ENCODE peak calls at places on chromosomes 5 and 9, in eight cellular contexts. K, P, R, N, V, I, Q and D are unnamed samples.

GRCh38 chr5:3615217-3615616 is 19.6 kb downstream of the IRX1 start:
- DNase-seq in K (no peak), P (no peak), R (no peak), N (no peak), V (no peak), I (no peak), Q (no peak), D (no peak)

GRCh38 chr9:115015018-115015635 is 84.7 kb upstream of the TNFSF8 start:
- DNase-seq in K (no peak), P (peak; percentile 54), R (no peak), N (peak; percentile 54), V (peak; percentile 64), I (peak; percentile 40), Q (peak; percentile 69), D (peak; percentile 26)

GRCh38 chr5:91166040-91166807 is 216.9 kb downstream of the ARRDC3 start:
- DNase-seq in K (no peak), P (no peak), R (no peak), N (peak; percentile 45), V (peak; percentile 75), I (no peak), Q (peak; percentile 81), D (peak; percentile 64)

GRCh38 chr9:135338546-135338945 is 141.0 kb upstream of the PPP1R26 start:
- DNase-seq in K (no peak), P (no peak), R (no peak), N (no peak), V (no peak), I (no peak), Q (no peak), D (no peak)

GRCh38 chr5:36090033-36090432 is 23.4 kb upstream of the UGT3A2 start:
- DNase-seq in K (no peak), P (no peak), R (no peak), N (peak; percentile 5), V (peak; percentile 17), I (peak; percentile 16), Q (peak; percentile 57), D (peak; percentile 49)

GRCh38 chr5:88743231-88743879 is 139.6 kb downstream of the MEF2C start:
- DNase-seq in K (no peak), P (no peak), R (no peak), N (no peak), V (peak; percentile 20), I (peak; percentile 39), Q (peak; percentile 8), D (peak; percentile 50)

GRCh38 chr9:34603610-34604231 is 8.2 kb downstream of the RPP25L start:
- DNase-seq in K (peak; percentile 86), P (peak; percentile 81), R (peak; percentile 74), N (peak; percentile 65), V (peak; percentile 63), I (peak; percentile 75), Q (peak; percentile 82), D (peak; percentile 77)

GRCh38 chr5:58456486-58456885 is 3.4 kb downstream of the PLK2 start:
- DNase-seq in K (no peak), P (no peak), R (no peak), N (peak; percentile 23), V (no peak), I (no peak), Q (no peak), D (peak; percentile 19)

GRCh38 chr5:57012511-57012910 is 60.6 kb upstream of the MIER3 start:
- DNase-seq in K (no peak), P (no peak), R (no peak), N (no peak), V (no peak), I (no peak), Q (no peak), D (no peak)

GRCh38 chr5:137442660-137443059 is 56.5 kb downstream of the SPOCK1 start:
- DNase-seq in K (no peak), P (no peak), R (no peak), N (no peak), V (no peak), I (no peak), Q (no peak), D (peak; percentile 67)

GRCh38 chr9:74772126-74772525 is 115.6 kb downstream of the TRPM6 start:
- DNase-seq in K (no peak), P (no peak), R (no peak), N (no peak), V (no peak), I (no peak), Q (no peak), D (no peak)

GRCh38 chr5:54455413-54456157 is at the start of gene HSPB3:
- DNase-seq in K (no peak), P (no peak), R (no peak), N (peak; percentile 23), V (peak; percentile 45), I (no peak), Q (no peak), D (no peak)

GRCh38 chr5:128143911-128144310 is 60.3 kb downstream of the SLC12A2 start:
- DNase-seq in K (no peak), P (no peak), R (no peak), N (no peak), V (no peak), I (no peak), Q (no peak), D (no peak)

GRCh38 chr9:2919347-2919746 is 75.5 kb upstream of the PUM3 start:
- DNase-seq in K (no peak), P (no peak), R (no peak), N (peak; percentile 69), V (no peak), I (peak; percentile 15), Q (peak; percentile 59), D (no peak)

GRCh38 chr9:131276891-131277672 is 772 bp upstream of the FAM78A start:
- DNase-seq in K (peak; percentile 72), P (no peak), R (peak; percentile 59), N (no peak), V (no peak), I (no peak), Q (no peak), D (peak; percentile 29)

GRCh38 chr5:81852277-81853004 is 101.5 kb upstream of the SSBP2 start:
- DNase-seq in K (no peak), P (no peak), R (peak; percentile 51), N (peak; percentile 70), V (peak; percentile 34), I (no peak), Q (peak; percentile 87), D (peak; percentile 1)

GRCh38 chr5:37626266-37626665 is 213.6 kb downstream of the GDNF start:
- DNase-seq in K (no peak), P (no peak), R (no peak), N (no peak), V (peak; percentile 39), I (no peak), Q (peak; percentile 46), D (no peak)

GRCh38 chr5:27592231-27592630 is 553.8 kb upstream of the CDH9 start:
- DNase-seq in K (no peak), P (no peak), R (no peak), N (peak; percentile 79), V (no peak), I (peak; percentile 71), Q (peak; percentile 82), D (no peak)

GRCh38 chr9:136426787-136427186 is 12.9 kb downstream of the INPP5E start:
- DNase-seq in K (no peak), P (no peak), R (no peak), N (no peak), V (no peak), I (no peak), Q (no peak), D (no peak)
- H3K4me3 ChIP-seq in K (no peak overlapping the region), P (no peak overlapping the region), R (no peak overlapping the region), N (no peak overlapping the region), V (no peak overlapping the region), I (no peak overlapping the region), Q (no peak overlapping the region), D (no peak overlapping the region)

GRCh38 chr5:115460476-115460875 is 84.1 kb downstream of the FEM1C start:
- DNase-seq in K (no peak), P (no peak), R (no peak), N (peak; percentile 72), V (peak; percentile 92), I (peak; percentile 70), Q (peak; percentile 63), D (peak; percentile 91)

GRCh38 chr5:115459844-115460243 is 84.7 kb downstream of the FEM1C start:
- DNase-seq in K (no peak), P (no peak), R (no peak), N (peak; percentile 80), V (peak; percentile 61), I (no peak), Q (peak; percentile 16), D (no peak)

GRCh38 chr5:115461093-115461492 is 83.5 kb downstream of the FEM1C start:
- DNase-seq in K (no peak), P (no peak), R (no peak), N (no peak), V (no peak), I (no peak), Q (peak; percentile 51), D (no peak)

GRCh38 chr5:115463985-115464384 is 80.6 kb downstream of the FEM1C start:
- DNase-seq in K (no peak), P (no peak), R (no peak), N (no peak), V (peak; percentile 22), I (no peak), Q (peak; percentile 40), D (no peak)

DNA sequence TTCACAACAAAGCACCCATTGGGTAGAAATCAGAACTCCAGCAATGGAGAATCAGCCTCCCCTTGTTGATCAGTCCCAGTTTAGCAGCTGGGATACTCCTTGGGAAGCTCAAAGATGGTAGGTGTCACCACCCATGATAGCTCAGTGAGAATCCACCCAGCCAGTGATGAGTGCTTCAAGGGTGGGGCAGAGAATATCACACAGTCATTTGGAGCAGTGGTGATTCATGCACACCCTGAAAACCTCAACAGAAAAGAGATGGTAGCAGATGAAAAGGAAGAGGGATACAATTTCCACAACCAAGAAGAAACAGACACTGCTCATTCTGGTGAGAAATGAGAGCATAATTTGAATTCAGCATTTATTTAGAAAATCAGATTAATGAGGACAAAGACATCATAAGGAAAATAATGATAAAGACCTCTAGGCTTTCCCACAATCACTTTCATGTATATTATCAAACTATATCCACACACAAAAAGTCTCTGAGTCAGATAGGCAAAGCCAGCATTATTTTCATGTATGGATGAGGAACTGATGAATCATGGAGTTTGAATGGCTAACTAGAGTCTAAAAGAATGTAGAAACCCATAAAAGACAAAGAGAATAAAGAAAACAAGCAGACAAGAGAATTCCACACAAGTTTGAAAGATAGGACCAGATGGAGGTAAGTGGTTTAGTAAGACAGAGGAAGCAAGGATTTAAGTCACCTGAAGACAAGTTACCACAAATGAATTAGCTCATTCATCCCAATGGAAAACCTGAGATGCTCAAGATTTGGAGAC is 82.9 kb downstream of the FEM1C start:
- DNase-seq in K (no peak), P (no peak), R (no peak), N (peak; percentile 89), V (peak; percentile 90), I (peak; percentile 88), Q (peak; percentile 61), D (peak; percentile 53)
- H3K4me3 ChIP-seq in K (no peak overlapping the region), P (no peak overlapping the region), R (no peak overlapping the region), N (no peak overlapping the region), V (no peak overlapping the region), I (no peak overlapping the region), Q (no peak overlapping the region), D (no peak overlapping the region)

GRCh38 chr5:16987776-16988175 is 51.7 kb upstream of the MYO10 start:
- DNase-seq in K (no peak), P (no peak), R (no peak), N (no peak), V (no peak), I (no peak), Q (no peak), D (no peak)
- H3K4me3 ChIP-seq in K (no peak overlapping the region), P (no peak overlapping the region), R (no peak overlapping the region), N (no peak overlapping the region), V (no peak overlapping the region), I (no peak overlapping the region), Q (no peak overlapping the region), D (no peak overlapping the region)

DNA sequence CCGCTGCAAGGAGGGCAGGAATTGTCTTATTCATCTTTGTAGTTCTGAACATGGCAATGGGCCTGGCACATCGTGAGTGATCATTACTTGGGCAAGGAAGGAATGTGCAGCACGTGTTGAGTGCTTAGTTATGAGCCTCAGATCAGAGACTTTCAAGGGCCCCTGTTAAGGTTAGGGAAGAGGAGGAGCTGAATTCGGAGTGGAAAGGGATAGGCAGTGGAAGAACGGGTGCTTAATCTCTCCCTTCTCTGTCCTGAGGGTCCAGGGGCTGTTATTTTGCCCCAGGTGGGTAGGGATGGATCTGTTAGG is 59.5 kb upstream of the RARS1 start:
- DNase-seq in K (no peak), P (no peak), R (no peak), N (no peak), V (no peak), I (no peak), Q (no peak), D (no peak)
- H3K4me3 ChIP-seq in K (no peak overlapping the region), P (no peak overlapping the region), R (no peak overlapping the region), N (no peak overlapping the region), V (no peak overlapping the region), I (no peak overlapping the region), Q (no peak overlapping the region), D (no peak overlapping the region)